ENCODE peak calls at places on chromosomes 6 and 20, in five cellular contexts. B is NCI-H1092; R is skeletal muscle cell; N is ureter; S is activated T-helper 9 cell treated with anti-CD3 and anti-CD28 coated beads, Interleukin-2, amount 50 U/mL, for 16 hours. C is an unnamed sample.

GRCh38 chr6:48825501-48826317 is 637.3 kb downstream of the MMUT start:
- DNase-seq in B (no peak), R (no peak), N (no peak), S (no peak), C (no peak)

GRCh38 chr6:132584698-132585097 is 4.8 kb downstream of the TAAR5 start:
- DNase-seq in B (no peak), R (no peak), N (no peak), S (no peak), C (no peak)

GRCh38 chr6:72616406-72617015 is 5.4 kb upstream of the KCNQ5 start:
- DNase-seq in B (no peak), R (no peak), N (no peak), S (no peak), C (no peak)

GRCh38 chr6:158018851-158019361 is 37.2 kb downstream of the SYNJ2 start:
- DNase-seq in B (no peak), R (no peak), N (no peak), S (no peak), C (no peak)

GRCh38 chr6:138590796-138591709 is 91.8 kb upstream of the NHSL1 start:
- DNase-seq in B (peak), R (no peak), N (peak), S (no peak), C (no peak)

GRCh38 chr6:6711832-6712231 is 123.3 kb downstream of the LY86 start:
- DNase-seq in B (no peak), R (no peak), N (no peak), S (no peak), C (no peak)

GRCh38 chr6:96649926-96650325 is 87.0 kb downstream of the FHL5 start:
- DNase-seq in B (no peak), R (no peak), N (no peak), S (no peak), C (no peak)

GRCh38 chr6:41684311-41685182 is 46.3 kb downstream of the MDFI start:
- DNase-seq in B (no peak), R (no peak), N (no peak), S (no peak), C (no peak)

GRCh38 chr6:163147988-163148387 is 266.5 kb upstream of the QKI start:
- DNase-seq in B (no peak), R (no peak), N (no peak), S (no peak), C (no peak)

GRCh38 chr20:13307562-13308163 is 86.6 kb downstream of the ISM1 start:
- DNase-seq in B (no peak), R (no peak), N (no peak), S (no peak), C (no peak)

GRCh38 chr20:61873651-61874420 is 191.8 kb downstream of the TAF4 start:
- DNase-seq in B (no peak), R (no peak), N (no peak), S (no peak), C (no peak)

GRCh38 chr6:84027340-84028183 is 6.0 kb upstream of the MRAP2 start:
- DNase-seq in B (peak), R (peak), N (no peak), S (no peak), C (no peak)

GRCh38 chr6:23446394-23447001 is 679.5 kb upstream of the NRSN1 start:
- DNase-seq in B (peak), R (peak), N (no peak), S (no peak), C (no peak)

GRCh38 chr6:109874621-109875020 is 103.5 kb upstream of the GPR6 start:
- DNase-seq in B (no peak), R (no peak), N (no peak), S (no peak), C (no peak)

GRCh38 chr6:20350215-20350614 is 51.5 kb upstream of the E2F3 start:
- DNase-seq in B (no peak), R (peak), N (no peak), S (no peak), C (no peak)

GRCh38 chr6:107809966-107810365 is 14.1 kb downstream of the SCML4 start:
- DNase-seq in B (no peak), R (no peak), N (peak), S (no peak), C (no peak)

GRCh38 chr20:22905667-22906066 is 129.4 kb upstream of the SSTR4 start:
- DNase-seq in B (no peak), R (peak), N (no peak), S (no peak), C (no peak)

GRCh38 chr20:10802201-10802600 is 128.4 kb upstream of the JAG1 start:
- DNase-seq in B (no peak), R (no peak), N (no peak), S (no peak), C (no peak)

C was measured in T-cell.